ENCODE peak calls at places on chromosomes 7 and 10, in seven cellular contexts. One of them, this sample, is unnamed. For H3K4me1 and H3K36me3, the result is how much of the 10 kb centered on the place peaks cover.

GRCh38 chr10:17836917-17837316 is 27.8 kb downstream of the MRC1 start:
- DNase-seq in CD8-positive, alpha-beta T cell: no peak
- DNase-seq in tibial artery: no peak
- DNase-seq in breast epithelium: no peak
- DNase-seq in CD4-positive, alpha-beta memory T cell: no peak
- DNase-seq in endodermal cell: peak
- DNase-seq in aorta: no peak
- DNase-seq in this sample: peak

GRCh38 chr10:79344502-79345195 is 2.6 kb upstream of the PPIF start:
- DNase-seq in CD8-positive, alpha-beta T cell: no peak
- DNase-seq in tibial artery: no peak
- DNase-seq in breast epithelium: no peak
- DNase-seq in CD4-positive, alpha-beta memory T cell: no peak
- DNase-seq in endodermal cell: no peak
- DNase-seq in aorta: no peak
- DNase-seq in this sample: no peak

GRCh38 chr10:119996944-119997343 is 104.4 kb downstream of the SEC23IP start:
- DNase-seq in CD8-positive, alpha-beta T cell: no peak
- DNase-seq in tibial artery: no peak
- DNase-seq in breast epithelium: no peak
- DNase-seq in CD4-positive, alpha-beta memory T cell: no peak
- DNase-seq in endodermal cell: no peak
- DNase-seq in aorta: no peak
- DNase-seq in this sample: no peak

GRCh38 chr7:100489824-100490223 is 6.1 kb downstream of the NYAP1 start:
- DNase-seq in CD8-positive, alpha-beta T cell: no peak
- DNase-seq in tibial artery: no peak
- DNase-seq in breast epithelium: no peak
- DNase-seq in CD4-positive, alpha-beta memory T cell: peak
- DNase-seq in endodermal cell: peak
- DNase-seq in aorta: no peak
- DNase-seq in this sample: no peak

GRCh38 chr10:79331226-79331625 is 16.0 kb upstream of the PPIF start:
- DNase-seq in CD8-positive, alpha-beta T cell: no peak
- DNase-seq in tibial artery: no peak
- DNase-seq in breast epithelium: no peak
- DNase-seq in CD4-positive, alpha-beta memory T cell: no peak
- DNase-seq in endodermal cell: no peak
- DNase-seq in aorta: no peak
- DNase-seq in this sample: no peak

GRCh38 chr10:44384601-44385422 is at the start of gene CXCL12:
- DNase-seq in CD8-positive, alpha-beta T cell: peak
- DNase-seq in tibial artery: peak
- DNase-seq in breast epithelium: no peak
- DNase-seq in CD4-positive, alpha-beta memory T cell: no peak
- DNase-seq in endodermal cell: peak
- DNase-seq in aorta: peak
- DNase-seq in this sample: peak

GRCh38 chr7:47418910-47419309 is 163.0 kb downstream of the TNS3 start:
- DNase-seq in CD8-positive, alpha-beta T cell: peak
- DNase-seq in tibial artery: peak
- DNase-seq in breast epithelium: no peak
- DNase-seq in CD4-positive, alpha-beta memory T cell: no peak
- DNase-seq in endodermal cell: no peak
- DNase-seq in aorta: no peak
- DNase-seq in this sample: no peak

GRCh38 chr7:83289396-83289993 is 126.8 kb upstream of the PCLO start:
- DNase-seq in CD8-positive, alpha-beta T cell: no peak
- DNase-seq in tibial artery: no peak
- DNase-seq in breast epithelium: no peak
- DNase-seq in CD4-positive, alpha-beta memory T cell: no peak
- DNase-seq in endodermal cell: no peak
- DNase-seq in aorta: no peak
- DNase-seq in this sample: no peak

GRCh38 chr7:22109761-22110160 is 164.1 kb upstream of the CDCA7L start:
- DNase-seq in CD8-positive, alpha-beta T cell: no peak
- DNase-seq in tibial artery: no peak
- DNase-seq in breast epithelium: no peak
- DNase-seq in CD4-positive, alpha-beta memory T cell: no peak
- DNase-seq in endodermal cell: peak
- DNase-seq in aorta: peak
- DNase-seq in this sample: no peak

GRCh38 chr7:142855756-142856564 is 1.1 kb downstream of the EPHB6 start:
- DNase-seq in CD8-positive, alpha-beta T cell: no peak
- DNase-seq in tibial artery: peak
- DNase-seq in breast epithelium: peak
- DNase-seq in CD4-positive, alpha-beta memory T cell: no peak
- DNase-seq in endodermal cell: peak
- DNase-seq in aorta: peak
- DNase-seq in this sample: peak

GRCh38 chr10:88620441-88620840 is 33.9 kb downstream of the LIPJ start:
- DNase-seq in CD8-positive, alpha-beta T cell: no peak
- DNase-seq in tibial artery: no peak
- DNase-seq in breast epithelium: no peak
- DNase-seq in CD4-positive, alpha-beta memory T cell: no peak
- DNase-seq in endodermal cell: no peak
- DNase-seq in aorta: no peak
- DNase-seq in this sample: no peak

GRCh38 chr10:31820096-31820495 is 108.5 kb downstream of the ARHGAP12 start:
- DNase-seq in CD8-positive, alpha-beta T cell: no peak
- DNase-seq in tibial artery: no peak
- DNase-seq in breast epithelium: no peak
- DNase-seq in CD4-positive, alpha-beta memory T cell: no peak
- DNase-seq in endodermal cell: no peak
- DNase-seq in aorta: no peak
- DNase-seq in this sample: no peak

GRCh38 chr10:109456566-109457361 is 466.5 kb downstream of the XPNPEP1 start:
- DNase-seq in CD8-positive, alpha-beta T cell: no peak
- DNase-seq in tibial artery: no peak
- DNase-seq in breast epithelium: no peak
- DNase-seq in CD4-positive, alpha-beta memory T cell: no peak
- DNase-seq in endodermal cell: peak
- DNase-seq in aorta: no peak
- DNase-seq in this sample: no peak

GRCh38 chr10:110881905-110882304 is 10.2 kb downstream of the PDCD4 start:
- DNase-seq in CD8-positive, alpha-beta T cell: no peak
- DNase-seq in tibial artery: no peak
- DNase-seq in breast epithelium: no peak
- DNase-seq in CD4-positive, alpha-beta memory T cell: no peak
- DNase-seq in endodermal cell: no peak
- DNase-seq in aorta: no peak
- DNase-seq in this sample: no peak

GRCh38 chr10:37952051-37952815 is 24.2 kb downstream of the ZNF25 start:
- DNase-seq in CD8-positive, alpha-beta T cell: no peak
- DNase-seq in tibial artery: no peak
- DNase-seq in breast epithelium: no peak
- DNase-seq in CD4-positive, alpha-beta memory T cell: no peak
- DNase-seq in endodermal cell: no peak
- DNase-seq in aorta: no peak
- DNase-seq in this sample: no peak

DNA sequence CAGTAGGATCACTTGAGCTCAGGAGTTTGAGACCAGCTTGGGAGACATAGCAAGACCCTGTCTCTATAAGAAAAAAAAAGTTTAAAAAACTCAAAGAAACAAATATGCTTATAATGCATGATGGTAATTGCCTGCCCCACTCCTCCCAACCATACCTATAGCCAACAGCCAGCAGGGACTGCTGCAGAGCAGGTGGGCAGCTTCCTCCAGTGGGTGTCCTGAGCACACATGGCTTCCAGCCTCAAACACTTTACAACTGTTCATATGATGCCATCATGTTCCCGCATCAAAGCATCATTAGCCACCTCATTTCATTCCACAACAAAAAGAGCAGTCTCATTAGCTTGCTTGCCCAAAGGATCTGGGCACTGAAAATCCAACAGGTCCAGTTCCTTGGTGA is 42.0 kb downstream of the ABLIM1 start:
- DNase-seq in CD8-positive, alpha-beta T cell: no peak
- DNase-seq in tibial artery: no peak
- DNase-seq in breast epithelium: no peak
- DNase-seq in CD4-positive, alpha-beta memory T cell: no peak
- DNase-seq in endodermal cell: peak
- DNase-seq in aorta: no peak
- DNase-seq in this sample: no peak
- H3K4me1 ChIP-seq in CD8-positive, alpha-beta T cell: under half
- H3K4me1 ChIP-seq in tibial artery: under half
- H3K4me1 ChIP-seq in breast epithelium: under half
- H3K4me1 ChIP-seq in CD4-positive, alpha-beta memory T cell: under half
- H3K4me1 ChIP-seq in endodermal cell: under half
- H3K4me1 ChIP-seq in aorta: under half
- H3K4me1 ChIP-seq in this sample: under half

GRCh38 chr7:158658475-158658874 is 46.1 kb downstream of the NCAPG2 start:
- DNase-seq in CD8-positive, alpha-beta T cell: no peak
- DNase-seq in tibial artery: no peak
- DNase-seq in breast epithelium: no peak
- DNase-seq in CD4-positive, alpha-beta memory T cell: no peak
- DNase-seq in endodermal cell: no peak
- DNase-seq in aorta: no peak
- DNase-seq in this sample: no peak

GRCh38 chr7:158662610-158663427 is 41.8 kb downstream of the NCAPG2 start:
- DNase-seq in CD8-positive, alpha-beta T cell: no peak
- DNase-seq in tibial artery: no peak
- DNase-seq in breast epithelium: no peak
- DNase-seq in CD4-positive, alpha-beta memory T cell: peak
- DNase-seq in endodermal cell: no peak
- DNase-seq in aorta: no peak
- DNase-seq in this sample: no peak

GRCh38 chr7:158663428-158663741 is 41.2 kb downstream of the NCAPG2 start:
- DNase-seq in CD8-positive, alpha-beta T cell: no peak
- DNase-seq in tibial artery: no peak
- DNase-seq in breast epithelium: no peak
- DNase-seq in CD4-positive, alpha-beta memory T cell: no peak
- DNase-seq in endodermal cell: no peak
- DNase-seq in aorta: no peak
- DNase-seq in this sample: no peak

DNA sequence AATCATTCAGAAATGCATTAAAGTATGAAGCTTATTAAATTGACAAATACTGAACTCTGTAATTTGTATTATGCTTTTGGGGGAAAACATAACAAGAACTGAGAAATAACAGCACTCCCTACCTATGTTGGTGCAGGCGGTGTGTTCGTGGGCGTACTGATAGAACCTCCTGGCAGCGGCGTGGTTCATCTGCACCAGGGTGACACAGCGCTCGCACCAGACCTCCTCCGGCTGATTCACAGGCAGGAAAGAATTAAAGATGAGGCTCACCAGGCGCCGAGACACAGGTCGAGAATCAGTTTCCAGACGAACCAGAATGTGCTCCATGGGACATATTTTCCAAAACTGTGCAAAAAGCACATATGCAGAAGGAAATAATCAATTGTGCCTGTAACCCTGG is 40.2 kb downstream of the NCAPG2 start:
- DNase-seq in CD8-positive, alpha-beta T cell: no peak
- DNase-seq in tibial artery: no peak
- DNase-seq in breast epithelium: no peak
- DNase-seq in CD4-positive, alpha-beta memory T cell: no peak
- DNase-seq in endodermal cell: no peak
- DNase-seq in aorta: no peak
- DNase-seq in this sample: no peak
- H3K36me3 ChIP-seq in CD8-positive, alpha-beta T cell: under half
- H3K36me3 ChIP-seq in tibial artery: under half
- H3K36me3 ChIP-seq in breast epithelium: under half
- H3K36me3 ChIP-seq in CD4-positive, alpha-beta memory T cell: under half
- H3K36me3 ChIP-seq in endodermal cell: under half
- H3K36me3 ChIP-seq in aorta: under half
- H3K36me3 ChIP-seq in this sample: under half

GRCh38 chr7:50317697-50318640 is 13.5 kb downstream of the IKZF1 start:
- DNase-seq in CD8-positive, alpha-beta T cell: no peak
- DNase-seq in tibial artery: no peak
- DNase-seq in breast epithelium: no peak
- DNase-seq in CD4-positive, alpha-beta memory T cell: no peak
- DNase-seq in endodermal cell: no peak
- DNase-seq in aorta: no peak
- DNase-seq in this sample: no peak

GRCh38 chr7:50315193-50315592 is 10.7 kb downstream of the IKZF1 start:
- DNase-seq in CD8-positive, alpha-beta T cell: no peak
- DNase-seq in tibial artery: no peak
- DNase-seq in breast epithelium: no peak
- DNase-seq in CD4-positive, alpha-beta memory T cell: no peak
- DNase-seq in endodermal cell: no peak
- DNase-seq in aorta: no peak
- DNase-seq in this sample: no peak

GRCh38 chr7:50315739-50316671 is 11.5 kb downstream of the IKZF1 start:
- DNase-seq in CD8-positive, alpha-beta T cell: no peak
- DNase-seq in tibial artery: no peak
- DNase-seq in breast epithelium: no peak
- DNase-seq in CD4-positive, alpha-beta memory T cell: no peak
- DNase-seq in endodermal cell: peak
- DNase-seq in aorta: no peak
- DNase-seq in this sample: no peak

GRCh38 chr7:50314778-50315177 is 10.3 kb downstream of the IKZF1 start:
- DNase-seq in CD8-positive, alpha-beta T cell: no peak
- DNase-seq in tibial artery: no peak
- DNase-seq in breast epithelium: no peak
- DNase-seq in CD4-positive, alpha-beta memory T cell: no peak
- DNase-seq in endodermal cell: peak
- DNase-seq in aorta: no peak
- DNase-seq in this sample: no peak

DNA sequence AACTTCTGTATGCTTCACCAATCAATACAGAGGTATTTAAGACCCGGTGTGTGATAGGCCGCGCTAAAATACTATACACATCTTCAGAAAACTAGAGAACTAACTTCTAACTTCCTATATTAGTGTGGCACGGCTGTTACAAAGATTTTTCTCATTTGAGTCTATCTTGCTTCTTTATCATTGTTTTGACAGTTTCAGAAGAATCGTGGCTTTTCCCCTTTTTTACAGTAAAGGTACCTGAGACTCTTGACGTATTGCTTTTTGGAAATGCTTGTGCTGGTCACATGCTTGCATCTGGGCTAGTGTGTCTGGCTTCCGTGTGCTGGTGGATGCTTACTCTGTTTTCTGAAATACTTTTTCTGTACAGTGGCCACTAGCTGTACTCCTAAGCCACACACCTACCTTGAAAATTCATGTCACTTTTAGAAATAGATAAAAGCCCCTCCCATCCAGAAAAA is 12.7 kb downstream of the IKZF1 start:
- DNase-seq in CD8-positive, alpha-beta T cell: no peak
- DNase-seq in tibial artery: no peak
- DNase-seq in breast epithelium: no peak
- DNase-seq in CD4-positive, alpha-beta memory T cell: peak
- DNase-seq in endodermal cell: no peak
- DNase-seq in aorta: no peak
- DNase-seq in this sample: no peak
- H3K4me1 ChIP-seq in CD8-positive, alpha-beta T cell: half or more
- H3K4me1 ChIP-seq in tibial artery: under half
- H3K4me1 ChIP-seq in breast epithelium: under half
- H3K4me1 ChIP-seq in CD4-positive, alpha-beta memory T cell: half or more
- H3K4me1 ChIP-seq in endodermal cell: under half
- H3K4me1 ChIP-seq in aorta: under half
- H3K4me1 ChIP-seq in this sample: under half

DNA sequence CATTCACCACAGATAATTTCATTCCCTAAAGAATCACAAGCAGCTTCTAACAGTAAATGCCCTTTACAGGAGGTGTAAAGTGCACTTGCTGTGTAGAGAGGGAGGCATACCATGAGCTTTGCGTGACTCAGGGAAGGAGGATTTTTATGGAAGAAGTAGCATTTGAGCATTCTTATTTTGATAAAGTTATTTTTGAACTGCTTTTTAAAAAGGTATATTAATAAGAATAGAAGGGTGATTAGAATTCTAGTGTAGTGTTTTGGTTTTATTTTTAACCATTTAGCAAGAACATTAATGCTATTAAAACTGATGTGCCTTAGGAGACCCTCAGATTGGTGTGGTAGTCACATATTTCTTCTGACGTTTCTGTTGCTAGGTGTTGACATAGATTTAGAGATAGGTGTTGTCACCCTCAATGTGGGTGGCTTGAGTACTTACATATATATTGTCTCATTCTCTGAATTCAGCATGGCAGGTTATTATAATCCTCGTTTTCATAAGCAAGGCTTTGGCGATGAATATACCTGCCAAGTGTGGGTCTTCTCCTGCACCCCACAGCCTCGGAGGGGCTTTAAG is 6.8 kb downstream of the FBH1 start:
- DNase-seq in CD8-positive, alpha-beta T cell: no peak
- DNase-seq in tibial artery: no peak
- DNase-seq in breast epithelium: no peak
- DNase-seq in CD4-positive, alpha-beta memory T cell: no peak
- DNase-seq in endodermal cell: no peak
- DNase-seq in aorta: no peak
- DNase-seq in this sample: no peak
- H3K36me3 ChIP-seq in CD8-positive, alpha-beta T cell: under half
- H3K36me3 ChIP-seq in tibial artery: under half
- H3K36me3 ChIP-seq in breast epithelium: under half
- H3K36me3 ChIP-seq in CD4-positive, alpha-beta memory T cell: under half
- H3K36me3 ChIP-seq in endodermal cell: half or more
- H3K36me3 ChIP-seq in aorta: under half
- H3K36me3 ChIP-seq in this sample: under half